ENCODE peak calls at places on chromosomes 4 and X, in nine cellular contexts. C is cardiac muscle cell; R is stomach; Y is mucosa of descending colon; Z is dorsolateral prefrontal cortex; E is coronary artery; J is pancreas; K is cardiac fibroblast; I is CD8-positive, alpha-beta T cell. B is an unnamed sample.

GRCh38 chr4:182242793-182243192 is 409 bp upstream of the TENM3 start:
- DNase-seq in C (no peak), R (no peak), Y (no peak), Z (no peak), E (no peak), J (no peak), K (peak), I (no peak), B (peak)

GRCh38 chr4:85828295-85828910 is 353.5 kb downstream of the ARHGAP24 start:
- DNase-seq in C (no peak), R (no peak), Y (no peak), Z (no peak), E (no peak), J (no peak), K (peak), I (no peak), B (peak)

GRCh38 chrX:103012945-103013344 is 51.0 kb downstream of the BEX1 start:
- DNase-seq in C (no peak), R (no peak), Y (no peak), Z (no peak), E (no peak), J (no peak), K (no peak), I (no peak), B (no peak)

GRCh38 chr4:126604273-126604867 is 1028.4 kb upstream of the INTU start:
- DNase-seq in C (peak), R (no peak), Y (no peak), Z (peak), E (no peak), J (no peak), K (peak), I (no peak), B (peak)

GRCh38 chrX:12894074-12894691 is 12.2 kb upstream of the TLR8 start:
- DNase-seq in C (peak), R (peak), Y (no peak), Z (peak), E (no peak), J (no peak), K (peak), I (peak), B (peak)

GRCh38 chrX:139518475-139518874 is 12.1 kb upstream of the F9 start:
- DNase-seq in C (no peak), R (no peak), Y (no peak), Z (no peak), E (no peak), J (no peak), K (no peak), I (no peak), B (no peak)

GRCh38 chrX:10176121-10177003 is 19.6 kb downstream of the CLCN4 start:
- DNase-seq in C (no peak), R (peak), Y (no peak), Z (no peak), E (peak), J (no peak), K (no peak), I (no peak), B (no peak)

GRCh38 chr4:48255130-48255958 is 14.3 kb downstream of the TEC start:
- DNase-seq in C (peak), R (no peak), Y (no peak), Z (no peak), E (no peak), J (no peak), K (no peak), I (no peak), B (no peak)

DNA sequence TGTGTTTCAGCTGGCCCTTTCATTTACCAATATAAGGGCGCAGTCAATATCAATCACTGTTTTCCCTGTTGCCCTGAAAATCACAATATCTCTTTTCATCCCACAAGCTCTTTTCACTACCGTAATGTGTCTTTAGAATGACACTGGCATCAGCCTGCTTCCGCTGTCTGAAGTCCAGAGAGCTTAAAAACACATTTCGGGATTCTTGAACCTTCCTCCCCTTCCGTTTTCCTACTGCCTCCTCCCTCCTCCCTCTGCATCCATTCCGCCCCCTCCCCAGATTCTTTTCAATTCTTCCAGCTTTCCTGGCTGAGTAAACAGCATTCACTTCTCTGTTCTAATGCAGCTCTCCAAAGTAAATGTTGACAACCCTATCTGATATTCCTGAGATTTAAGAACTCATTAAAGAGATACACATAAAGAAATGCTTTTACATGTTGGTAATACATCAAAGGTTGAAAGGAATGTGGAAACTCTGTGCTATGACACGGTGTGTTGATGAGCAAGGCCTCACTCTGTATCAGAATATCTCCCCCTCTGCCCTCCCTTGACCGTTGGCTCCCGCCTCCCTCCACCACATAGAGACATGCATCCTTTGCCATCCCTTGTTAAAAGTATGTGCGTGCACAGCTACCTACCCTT is 83.5 kb upstream of the SPRY1 start:
- DNase-seq in C (no peak), R (no peak), Y (no peak), Z (no peak), E (no peak), J (no peak), K (no peak), I (no peak), B (no peak)
- TF ChIP-seq CTCF in C (no peak), R (no peak), Y (no peak), Z (no peak), E (no peak), J (no peak), K (no peak), I (no peak), B (no peak)

GRCh38 chr4:30614771-30615170 is 105.4 kb upstream of the PCDH7 start:
- DNase-seq in C (no peak), R (no peak), Y (no peak), Z (no peak), E (no peak), J (no peak), K (no peak), I (no peak), B (no peak)
- H3K4me3 ChIP-seq in C (no peak), R (no peak), Y (no peak), Z (no peak), E (no peak), J (no peak), K (no peak), I (no peak), B (no peak)

DNA sequence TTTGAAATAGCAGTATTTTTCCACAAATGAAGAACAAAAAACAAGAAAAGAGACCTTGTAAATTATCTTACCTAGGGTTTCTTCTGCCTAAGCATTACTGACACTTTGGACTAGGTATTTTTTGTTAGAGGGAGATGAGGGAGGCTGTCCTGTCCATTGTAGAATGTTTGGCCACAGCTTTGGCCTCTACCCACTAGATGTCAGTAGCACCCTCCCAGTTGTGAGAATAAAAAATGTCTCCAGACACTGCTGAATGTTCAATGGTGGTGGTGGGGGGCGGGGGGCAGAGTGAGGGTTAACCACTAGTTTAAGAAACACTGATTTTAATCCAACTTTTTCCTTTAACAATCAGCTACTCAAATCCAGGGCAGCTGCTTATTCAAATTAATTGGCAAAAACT is 25.8 kb downstream of the OTUD4 start:
- DNase-seq in C (peak), R (no peak), Y (no peak), Z (no peak), E (no peak), J (no peak), K (peak), I (no peak), B (peak)
- TF ChIP-seq CTCF in C (peak), R (peak), Y (no peak), Z (peak), E (peak), J (no peak), K (peak), I (no peak), B (peak)

GRCh38 chr4:125316781-125317525 is 2.2 kb downstream of the FAT4 start:
- DNase-seq in C (peak), R (peak), Y (peak), Z (no peak), E (peak), J (peak), K (peak), I (no peak), B (peak)
- H3K4me3 ChIP-seq in C (peak), R (peak), Y (peak), Z (peak), E (peak), J (peak), K (peak), I (no peak), B (peak)

DNA sequence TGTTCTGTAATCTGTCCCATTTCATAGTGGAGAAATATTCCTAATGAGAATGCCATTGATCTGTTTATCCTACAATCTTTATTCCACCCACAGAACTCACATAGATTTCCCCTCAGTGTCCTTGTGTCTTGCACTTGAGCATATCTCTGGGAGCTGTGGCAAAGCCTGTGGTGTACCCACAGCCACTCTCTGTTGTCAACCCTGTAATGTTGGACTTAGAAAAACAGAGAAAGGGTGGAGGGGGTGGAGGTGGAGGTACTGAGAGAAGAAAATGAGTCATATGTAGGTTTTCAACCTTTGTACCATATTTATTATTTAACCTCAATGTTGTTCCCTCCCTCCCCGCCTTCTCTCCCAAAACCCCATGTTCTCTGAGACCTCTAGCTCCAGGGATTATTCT is 46.9 kb upstream of the TLL1 start:
- DNase-seq in C (no peak), R (no peak), Y (no peak), Z (no peak), E (no peak), J (no peak), K (no peak), I (no peak), B (no peak)
- TF ChIP-seq CTCF in C (no peak), R (no peak), Y (no peak), Z (no peak), E (no peak), J (no peak), K (no peak), I (no peak), B (no peak)

GRCh38 chr4:153448003-153448731 is 18.0 kb upstream of the TMEM131L start:
- DNase-seq in C (no peak), R (no peak), Y (no peak), Z (no peak), E (no peak), J (no peak), K (peak), I (no peak), B (peak)
- H3K4me3 ChIP-seq in C (no peak), R (no peak), Y (no peak), Z (no peak), E (peak), J (no peak), K (no peak), I (no peak), B (no peak)

GRCh38 chrX:119186194-119186593 is 49.9 kb upstream of the PGRMC1 start:
- DNase-seq in C (no peak), R (no peak), Y (no peak), Z (no peak), E (no peak), J (no peak), K (no peak), I (no peak), B (no peak)
- TF ChIP-seq CTCF in C (no peak), R (no peak), Y (no peak), Z (no peak), E (no peak), J (no peak), K (no peak), I (no peak), B (no peak)

GRCh38 chrX:38206542-38206941 is 14.1 kb downstream of the SRPX start:
- DNase-seq in C (no peak), R (no peak), Y (no peak), Z (no peak), E (no peak), J (no peak), K (no peak), I (no peak), B (no peak)

GRCh38 chrX:38205037-38205436 is 15.6 kb downstream of the SRPX start:
- DNase-seq in C (no peak), R (no peak), Y (no peak), Z (no peak), E (no peak), J (no peak), K (no peak), I (no peak), B (no peak)

GRCh38 chrX:38206036-38206435 is 14.6 kb downstream of the SRPX start:
- DNase-seq in C (no peak), R (no peak), Y (no peak), Z (no peak), E (no peak), J (no peak), K (peak), I (no peak), B (no peak)
- H3K4me3 ChIP-seq in C (no peak), R (no peak), Y (no peak), Z (no peak), E (no peak), J (no peak), K (no peak), I (no peak), B (no peak)

DNA sequence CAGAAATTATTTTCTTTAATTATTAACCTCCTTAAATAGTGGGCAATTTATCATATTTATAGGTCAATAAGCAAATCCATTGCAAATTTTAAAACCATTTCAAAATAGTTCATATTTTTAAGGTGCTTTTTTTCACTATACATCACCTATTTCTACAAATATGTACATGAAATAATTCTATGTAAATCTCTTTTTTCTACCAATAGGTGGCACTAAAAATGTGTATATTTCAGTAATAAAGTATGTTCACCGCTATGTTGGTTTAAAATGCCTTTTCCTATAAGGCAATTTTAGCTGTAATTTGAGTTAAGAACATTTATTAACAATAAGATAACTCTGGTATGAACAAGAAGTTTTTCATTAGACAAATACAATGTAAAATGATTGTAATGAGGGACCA is 672.2 kb downstream of the KCTD8 start:
- DNase-seq in C (no peak), R (no peak), Y (no peak), Z (no peak), E (no peak), J (no peak), K (peak), I (no peak), B (peak)
- TF ChIP-seq CTCF in C (peak), R (no peak), Y (no peak), Z (peak), E (no peak), J (no peak), K (no peak), I (no peak), B (no peak)

DNA sequence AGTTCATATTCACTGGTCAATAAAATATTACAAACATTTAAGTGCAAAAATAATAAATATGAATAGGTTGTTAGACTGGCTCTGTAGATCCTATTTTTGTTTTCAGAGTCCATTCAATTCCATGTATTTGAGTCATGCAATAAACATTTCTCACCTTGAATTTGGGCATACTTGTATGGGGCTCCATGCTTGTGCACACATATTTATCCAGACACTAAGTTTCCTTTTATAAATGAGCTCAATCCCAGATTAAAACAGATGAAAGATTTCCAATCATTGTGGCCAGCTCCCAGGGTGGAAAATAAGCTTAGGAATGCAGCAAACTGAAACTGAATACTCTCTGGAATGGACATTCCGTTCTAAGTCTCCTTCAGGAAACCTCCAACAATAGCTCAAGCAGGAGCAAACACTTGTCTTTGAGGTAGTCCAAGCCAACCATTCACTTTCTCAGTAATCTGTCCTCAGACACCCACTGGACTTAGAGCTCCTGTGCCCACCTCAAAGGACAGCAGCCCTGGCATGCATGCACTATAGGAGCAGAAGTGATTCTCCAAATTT is 16.4 kb downstream of the DMD start:
- DNase-seq in C (no peak), R (no peak), Y (no peak), Z (no peak), E (no peak), J (no peak), K (peak), I (no peak), B (peak)
- H3K4me3 ChIP-seq in C (no peak), R (no peak), Y (no peak), Z (peak), E (peak), J (no peak), K (no peak), I (no peak), B (peak)